ENCODE peak calls at places on chromosomes 12 and 14, in seven cellular contexts. B is cardiac fibroblast; M is neural crest cell; S is astrocyte of the spinal cord; G is mammary epithelial cell; Y is choroid plexus epithelial cell; I is CD8-positive, alpha-beta T cell. R is an unnamed sample.

GRCh38 chr14:24181251-24182077 is 7.2 kb downstream of the IPO4 start:
- DNase-seq in B (no peak), M (no peak), S (no peak), G (no peak), Y (no peak), I (no peak), R (no peak)

GRCh38 chr12:107526555-107527180 is 158.9 kb upstream of the PWP1 start:
- DNase-seq in B (no peak), M (no peak), S (no peak), G (no peak), Y (no peak), I (no peak), R (no peak)

GRCh38 chr12:29725587-29726320 is 58.0 kb downstream of the TMTC1 start:
- DNase-seq in B (peak; percentile 97), M (no peak), S (peak; percentile 89), G (no peak), Y (peak; percentile 99), I (no peak), R (peak; percentile 79)

GRCh38 chr12:18261906-18262305 is 588 bp downstream of the PIK3C2G start:
- DNase-seq in B (no peak), M (no peak), S (no peak), G (peak; percentile 77), Y (no peak), I (no peak), R (peak; percentile 68)

GRCh38 chr12:86777335-86777734 is 521.1 kb upstream of the MGAT4C start:
- DNase-seq in B (peak; percentile 71), M (no peak), S (peak; percentile 27), G (no peak), Y (no peak), I (no peak), R (peak; percentile 16)

GRCh38 chr12:5648692-5649338 is 216.9 kb downstream of the NTF3 start:
- DNase-seq in B (peak; percentile 4), M (no peak), S (no peak), G (no peak), Y (peak; percentile 4), I (no peak), R (no peak)

GRCh38 chr12:73892181-73892580 is 645.5 kb upstream of the ATXN7L3B start:
- DNase-seq in B (no peak), M (no peak), S (peak; percentile 48), G (no peak), Y (peak; percentile 56), I (no peak), R (peak; percentile 52)

GRCh38 chr12:57090456-57090855 is 1.5 kb downstream of the NAB2 start:
- DNase-seq in B (no peak), M (no peak), S (no peak), G (peak; percentile 28), Y (no peak), I (no peak), R (no peak)

GRCh38 chr14:32166029-32166428 is 35.8 kb upstream of the RNU6-7 start:
- DNase-seq in B (no peak), M (no peak), S (no peak), G (no peak), Y (no peak), I (no peak), R (no peak)

GRCh38 chr14:71438684-71439083 is 493.5 kb upstream of the RGS6 start:
- DNase-seq in B (peak; percentile 61), M (no peak), S (peak; percentile 76), G (peak; percentile 19), Y (peak; percentile 18), I (no peak), R (no peak)

GRCh38 chr14:76784266-76784874 is 23.1 kb downstream of the VASH1 start:
- DNase-seq in B (no peak), M (no peak), S (no peak), G (no peak), Y (no peak), I (no peak), R (no peak)

GRCh38 chr12:24625103-24625502 is 323.8 kb downstream of the BCAT1 start:
- DNase-seq in B (no peak), M (no peak), S (no peak), G (no peak), Y (no peak), I (no peak), R (no peak)

GRCh38 chr12:24631691-24632090 is 317.2 kb downstream of the BCAT1 start:
- DNase-seq in B (no peak), M (no peak), S (no peak), G (no peak), Y (no peak), I (no peak), R (no peak)

GRCh38 chr12:24630446-24630845 is 318.5 kb downstream of the BCAT1 start:
- DNase-seq in B (peak; percentile 15), M (no peak), S (no peak), G (no peak), Y (peak; percentile 50), I (no peak), R (no peak)
- TF ChIP-seq CTCF in B (peak; percentile 12), M (no peak), S (no peak), G (no peak), Y (peak; percentile 66), I (no peak), R (no peak)

GRCh38 chr12:79553863-79554574 is 136.7 kb downstream of the PAWR start:
- DNase-seq in B (no peak), M (no peak), S (no peak), G (no peak), Y (no peak), I (no peak), R (no peak)

GRCh38 chr12:79558924-79559469 is 131.8 kb downstream of the PAWR start:
- DNase-seq in B (peak; percentile 23), M (no peak), S (no peak), G (no peak), Y (peak; percentile 11), I (no peak), R (no peak)

GRCh38 chr12:79552186-79552585 is 138.6 kb downstream of the PAWR start:
- DNase-seq in B (peak; percentile 51), M (no peak), S (peak; percentile 65), G (no peak), Y (peak; percentile 6), I (no peak), R (no peak)

GRCh38 chr12:79557690-79558315 is 133.0 kb downstream of the PAWR start:
- DNase-seq in B (peak; percentile 23), M (no peak), S (peak; percentile 30), G (no peak), Y (peak; percentile 70), I (no peak), R (no peak)

GRCh38 chr12:79555006-79555925 is 135.5 kb downstream of the PAWR start:
- DNase-seq in B (peak; percentile 86), M (no peak), S (peak; percentile 71), G (peak; percentile 28), Y (peak; percentile 88), I (no peak), R (peak; percentile 49)
- TF ChIP-seq CTCF in B (peak; percentile 71), M (peak; percentile 69), S (peak; percentile 74), G (peak; percentile 65), Y (peak; percentile 76), I (no peak), R (peak; percentile 41)

DNA sequence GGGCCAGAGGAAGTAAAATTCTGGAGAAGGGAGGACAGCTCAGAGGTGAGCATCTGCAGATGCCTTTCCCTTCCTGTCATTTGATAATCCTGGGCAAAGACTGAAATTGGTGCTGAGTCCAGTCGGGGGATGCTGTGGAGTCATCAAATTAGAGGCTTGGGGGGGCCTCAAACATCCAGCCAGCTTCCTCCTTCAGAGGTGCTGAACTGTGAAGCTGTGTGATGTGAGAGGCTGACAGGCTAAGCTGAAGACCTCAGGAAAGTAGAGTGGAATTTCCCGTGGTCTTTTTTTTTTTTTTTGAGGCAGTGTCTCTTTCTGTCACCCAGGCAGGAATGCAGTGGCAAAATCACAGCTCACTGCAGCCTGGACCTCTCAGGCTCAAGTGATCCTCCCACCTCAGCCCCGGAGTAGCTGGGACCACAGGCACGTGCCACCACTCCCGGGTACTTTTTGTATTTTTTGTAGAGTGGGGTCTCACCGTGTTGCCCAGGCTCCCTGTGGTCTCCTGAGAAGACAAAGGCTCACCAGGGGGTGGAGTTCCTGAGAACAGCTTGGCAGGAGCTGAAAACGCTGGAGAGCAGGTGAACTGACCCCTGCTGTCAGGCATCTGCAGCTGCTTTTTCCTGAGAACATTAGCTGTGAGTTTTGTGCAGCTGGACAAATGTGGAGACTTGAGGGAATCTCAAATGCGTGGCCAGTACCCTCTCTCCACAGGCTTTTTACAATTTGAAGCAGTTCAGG is 6.1 kb upstream of the TCL1B start:
- DNase-seq in B (no peak), M (no peak), S (no peak), G (no peak), Y (no peak), I (no peak), R (no peak)
- TF ChIP-seq CTCF in B (no peak), M (no peak), S (no peak), G (peak; percentile 25), Y (no peak), I (no peak), R (no peak)

DNA sequence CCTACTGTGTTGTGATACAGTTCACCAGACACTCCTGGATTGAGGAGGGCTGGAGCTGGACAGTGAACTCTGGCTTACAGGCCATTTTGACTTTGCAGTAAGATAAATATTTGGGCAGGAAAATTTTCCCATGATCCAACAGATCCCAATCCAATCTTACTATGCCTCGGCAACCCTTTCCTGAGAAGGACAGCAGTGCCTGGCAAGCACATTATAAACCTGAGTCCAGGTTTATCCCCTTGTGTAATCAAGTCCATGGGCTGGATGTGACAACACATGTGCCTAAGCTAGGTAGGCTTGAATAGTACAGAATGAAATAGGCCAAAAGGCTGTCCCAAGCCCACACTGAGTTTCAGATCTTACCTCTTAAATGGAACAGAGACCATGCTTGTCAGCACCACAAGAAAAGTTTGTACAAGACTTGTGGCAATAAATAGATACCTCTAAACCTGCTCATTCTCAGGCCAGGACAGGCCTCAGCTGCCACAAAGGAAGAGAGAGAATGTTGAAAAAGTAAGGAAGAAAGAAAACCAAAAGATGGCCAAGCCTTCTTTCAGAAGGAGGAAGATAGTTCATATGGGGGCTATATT is 34.9 kb downstream of the CREBL2 start:
- DNase-seq in B (no peak), M (no peak), S (no peak), G (no peak), Y (no peak), I (no peak), R (no peak)
- TF ChIP-seq CTCF in B (no peak), M (no peak), S (no peak), G (no peak), Y (no peak), I (no peak), R (no peak)

R was measured in MCF 10A.